ENCODE peak calls at places on chromosomes 12 and 14, in seven cellular contexts. O, Q, U, J, N, G and A are unnamed samples.

GRCh38 chr12:51662728-51663154 is 71.7 kb downstream of the SCN8A start:
- DNase-seq in O (no peak), Q (no peak), U (no peak), J (no peak), N (no peak), G (no peak), A (no peak)

GRCh38 chr12:92987362-92987761 is 58.3 kb upstream of the EEA1 start:
- DNase-seq in O (peak; percentile 58), Q (no peak), U (peak; percentile 15), J (peak; percentile 84), N (peak; percentile 47), G (no peak), A (no peak)

GRCh38 chr12:7439579-7440505 is 4.1 kb downstream of the CD163L1 start:
- DNase-seq in O (no peak), Q (no peak), U (no peak), J (peak; percentile 79), N (peak; percentile 66), G (no peak), A (no peak)

GRCh38 chr14:88856786-88857366 is 32.4 kb downstream of the TTC8 start:
- DNase-seq in O (no peak), Q (no peak), U (peak; percentile 72), J (peak; percentile 49), N (no peak), G (no peak), A (no peak)

GRCh38 chr12:104108755-104109445 is 29.1 kb downstream of the NFYB start:
- DNase-seq in O (peak; percentile 65), Q (peak; percentile 65), U (peak; percentile 85), J (peak; percentile 90), N (peak; percentile 37), G (peak; percentile 75), A (peak; percentile 56)

GRCh38 chr14:99544971-99545370 is 59.0 kb downstream of the CCDC85C start:
- DNase-seq in O (no peak), Q (no peak), U (no peak), J (no peak), N (no peak), G (no peak), A (no peak)

GRCh38 chr14:103155013-103155412 is 31.8 kb downstream of the TNFAIP2 start:
- DNase-seq in O (peak; percentile 58), Q (no peak), U (peak; percentile 80), J (peak; percentile 8), N (peak; percentile 79), G (no peak), A (no peak)

GRCh38 chr12:25151476-25151875 is 43.5 kb downstream of the DNAI7 start:
- DNase-seq in O (peak; percentile 86), Q (no peak), U (no peak), J (peak; percentile 100), N (peak; percentile 88), G (no peak), A (no peak)

GRCh38 chr12:15851919-15852318 is 30.3 kb upstream of the STRAP start:
- DNase-seq in O (peak; percentile 40), Q (no peak), U (no peak), J (no peak), N (no peak), G (no peak), A (no peak)

GRCh38 chr12:64571346-64571745 is 38.9 kb upstream of the RASSF3 start:
- DNase-seq in O (no peak), Q (no peak), U (no peak), J (no peak), N (no peak), G (no peak), A (no peak)

GRCh38 chr14:93042968-93043940 is 72.5 kb downstream of the ITPK1 start:
- DNase-seq in O (peak; percentile 96), Q (no peak), U (peak; percentile 74), J (peak; percentile 81), N (peak; percentile 74), G (no peak), A (no peak)

GRCh38 chr14:99274346-99275221 is 2.6 kb upstream of the BCL11B start:
- DNase-seq in O (peak; percentile 89), Q (no peak), U (peak; percentile 95), J (peak; percentile 53), N (peak; percentile 85), G (no peak), A (no peak)

GRCh38 chr14:49876563-49877127 is 16.2 kb upstream of the ARF6 start:
- DNase-seq in O (no peak), Q (no peak), U (no peak), J (no peak), N (no peak), G (no peak), A (no peak)

GRCh38 chr12:1273051-1273450 is 282.0 kb downstream of the ERC1 start:
- DNase-seq in O (no peak), Q (no peak), U (no peak), J (peak; percentile 7), N (no peak), G (no peak), A (no peak)

GRCh38 chr12:16603265-16603915 is 2.6 kb downstream of the LMO3 start:
- DNase-seq in O (no peak), Q (no peak), U (no peak), J (no peak), N (no peak), G (no peak), A (no peak)

GRCh38 chr12:2035421-2036080 is 17.2 kb upstream of the CACNA1C start:
- DNase-seq in O (no peak), Q (no peak), U (peak; percentile 24), J (no peak), N (no peak), G (no peak), A (no peak)

GRCh38 chr12:93634416-93634815 is 42.8 kb upstream of the CRADD start:
- DNase-seq in O (no peak), Q (no peak), U (no peak), J (peak; percentile 67), N (no peak), G (no peak), A (no peak)

GRCh38 chr12:94304012-94304411 is 155.6 kb downstream of the PLXNC1 start:
- DNase-seq in O (no peak), Q (no peak), U (no peak), J (no peak), N (no peak), G (no peak), A (no peak)